ENCODE peak calls at places on chromosomes 6 and 20, in nine cellular contexts. One of them, this sample, is unnamed.

GRCh38 chr6:148342146-148343027 is at the start of gene SASH1:
- DNase-seq in GM23338: peak; percentile 97
- DNase-seq in HepG2: peak; percentile 96
- DNase-seq in CD4-positive, CD25-positive, alpha-beta regulatory T cell: no peak
- DNase-seq in AG04449: no peak
- DNase-seq in adipocyte: peak; percentile 85
- DNase-seq in spleen: peak; percentile 76
- DNase-seq in IMR-90: peak; percentile 77
- DNase-seq in fibroblast of lung: peak; percentile 80
- DNase-seq in this sample: no peak

GRCh38 chr20:51022803-51023616 is at the start of gene KCNG1:
- DNase-seq in IMR-90: peak; percentile 75
- DNase-seq in HepG2: no peak
- DNase-seq in GM23338: peak; percentile 92
- DNase-seq in CD4-positive, CD25-positive, alpha-beta regulatory T cell: no peak
- DNase-seq in spleen: peak; percentile 85
- DNase-seq in adipocyte: peak; percentile 96
- DNase-seq in AG04449: no peak
- DNase-seq in fibroblast of lung: peak; percentile 67
- DNase-seq in this sample: no peak

GRCh38 chr6:151806757-151807512 is 547 bp upstream of the ESR1 start:
- DNase-seq in HepG2: no peak
- DNase-seq in AG04449: no peak
- DNase-seq in IMR-90: no peak
- DNase-seq in CD4-positive, CD25-positive, alpha-beta regulatory T cell: no peak
- DNase-seq in spleen: no peak
- DNase-seq in GM23338: peak; percentile 16
- DNase-seq in adipocyte: no peak
- DNase-seq in fibroblast of lung: no peak
- DNase-seq in this sample: no peak

GRCh38 chr6:139240161-139241010 is 51.4 kb downstream of the TXLNB start:
- DNase-seq in IMR-90: peak; percentile 96
- DNase-seq in GM23338: no peak
- DNase-seq in CD4-positive, CD25-positive, alpha-beta regulatory T cell: no peak
- DNase-seq in AG04449: peak; percentile 78
- DNase-seq in spleen: no peak
- DNase-seq in fibroblast of lung: peak; percentile 97
- DNase-seq in HepG2: no peak
- DNase-seq in adipocyte: peak; percentile 85
- DNase-seq in this sample: no peak

GRCh38 chr20:7294816-7295360 is 527.4 kb downstream of the BMP2 start:
- DNase-seq in spleen: no peak
- DNase-seq in AG04449: no peak
- DNase-seq in fibroblast of lung: no peak
- DNase-seq in GM23338: no peak
- DNase-seq in HepG2: no peak
- DNase-seq in adipocyte: no peak
- DNase-seq in CD4-positive, CD25-positive, alpha-beta regulatory T cell: no peak
- DNase-seq in IMR-90: no peak
- DNase-seq in this sample: no peak

GRCh38 chr20:56698749-56699148 is 69.6 kb downstream of the TFAP2C start:
- DNase-seq in IMR-90: no peak
- DNase-seq in CD4-positive, CD25-positive, alpha-beta regulatory T cell: no peak
- DNase-seq in adipocyte: no peak
- DNase-seq in GM23338: peak; percentile 45
- DNase-seq in AG04449: no peak
- DNase-seq in HepG2: no peak
- DNase-seq in fibroblast of lung: no peak
- DNase-seq in spleen: no peak
- DNase-seq in this sample: no peak

GRCh38 chr20:63150391-63150898 is 65.5 kb downstream of the YTHDF1 start:
- DNase-seq in CD4-positive, CD25-positive, alpha-beta regulatory T cell: no peak
- DNase-seq in spleen: peak; percentile 63
- DNase-seq in fibroblast of lung: no peak
- DNase-seq in adipocyte: no peak
- DNase-seq in IMR-90: no peak
- DNase-seq in HepG2: no peak
- DNase-seq in GM23338: no peak
- DNase-seq in AG04449: no peak
- DNase-seq in this sample: no peak

GRCh38 chr20:1566701-1567100 is 9.2 kb upstream of the SIRPD start:
- DNase-seq in HepG2: peak; percentile 1
- DNase-seq in CD4-positive, CD25-positive, alpha-beta regulatory T cell: no peak
- DNase-seq in adipocyte: no peak
- DNase-seq in AG04449: no peak
- DNase-seq in GM23338: no peak
- DNase-seq in IMR-90: peak; percentile 0
- DNase-seq in spleen: no peak
- DNase-seq in fibroblast of lung: no peak
- DNase-seq in this sample: no peak

GRCh38 chr6:111784423-111784822 is 88.8 kb downstream of the FYN start:
- DNase-seq in adipocyte: no peak
- DNase-seq in CD4-positive, CD25-positive, alpha-beta regulatory T cell: no peak
- DNase-seq in IMR-90: no peak
- DNase-seq in AG04449: no peak
- DNase-seq in fibroblast of lung: peak; percentile 18
- DNase-seq in GM23338: no peak
- DNase-seq in HepG2: no peak
- DNase-seq in spleen: no peak
- DNase-seq in this sample: no peak

GRCh38 chr6:142821860-142822259 is 123.1 kb downstream of the HIVEP2 start:
- DNase-seq in IMR-90: no peak
- DNase-seq in adipocyte: no peak
- DNase-seq in fibroblast of lung: no peak
- DNase-seq in spleen: no peak
- DNase-seq in AG04449: no peak
- DNase-seq in HepG2: no peak
- DNase-seq in CD4-positive, CD25-positive, alpha-beta regulatory T cell: no peak
- DNase-seq in GM23338: no peak
- DNase-seq in this sample: no peak

GRCh38 chr20:45469336-45470261 is at the start of gene WFDC2:
- DNase-seq in AG04449: no peak
- DNase-seq in CD4-positive, CD25-positive, alpha-beta regulatory T cell: no peak
- DNase-seq in adipocyte: no peak
- DNase-seq in HepG2: no peak
- DNase-seq in spleen: no peak
- DNase-seq in GM23338: peak; percentile 82
- DNase-seq in fibroblast of lung: no peak
- DNase-seq in IMR-90: no peak
- DNase-seq in this sample: no peak

GRCh38 chr6:72787521-72788031 is 165.7 kb downstream of the KCNQ5 start:
- DNase-seq in GM23338: peak; percentile 64
- DNase-seq in CD4-positive, CD25-positive, alpha-beta regulatory T cell: no peak
- DNase-seq in fibroblast of lung: peak; percentile 68
- DNase-seq in spleen: no peak
- DNase-seq in HepG2: no peak
- DNase-seq in IMR-90: peak; percentile 78
- DNase-seq in AG04449: no peak
- DNase-seq in adipocyte: peak; percentile 93
- DNase-seq in this sample: no peak

GRCh38 chr6:8277769-8278168 is 157.6 kb downstream of the SLC35B3 start:
- DNase-seq in HepG2: no peak
- DNase-seq in AG04449: no peak
- DNase-seq in spleen: no peak
- DNase-seq in GM23338: peak; percentile 61
- DNase-seq in fibroblast of lung: no peak
- DNase-seq in CD4-positive, CD25-positive, alpha-beta regulatory T cell: no peak
- DNase-seq in IMR-90: no peak
- DNase-seq in adipocyte: no peak
- DNase-seq in this sample: no peak

GRCh38 chr6:43456737-43457126 is 1.4 kb upstream of the DLK2 start:
- DNase-seq in spleen: no peak
- DNase-seq in CD4-positive, CD25-positive, alpha-beta regulatory T cell: no peak
- DNase-seq in GM23338: peak; percentile 17
- DNase-seq in IMR-90: no peak
- DNase-seq in fibroblast of lung: no peak
- DNase-seq in adipocyte: no peak
- DNase-seq in AG04449: no peak
- DNase-seq in HepG2: no peak
- DNase-seq in this sample: no peak
- H3K4me3 ChIP-seq in spleen: no peak overlapping the region
- H3K4me3 ChIP-seq in CD4-positive, CD25-positive, alpha-beta regulatory T cell: no peak overlapping the region
- H3K4me3 ChIP-seq in GM23338: no peak overlapping the region
- H3K4me3 ChIP-seq in IMR-90: no peak overlapping the region
- H3K4me3 ChIP-seq in fibroblast of lung: no peak overlapping the region
- H3K4me3 ChIP-seq in adipocyte: no peak overlapping the region
- H3K4me3 ChIP-seq in AG04449: no peak overlapping the region
- H3K4me3 ChIP-seq in HepG2: peak overlapping the region; percentile 43
- H3K4me3 ChIP-seq in this sample: no peak overlapping the region

GRCh38 chr6:31465718-31466117 is 32.2 kb upstream of the MICB start:
- DNase-seq in CD4-positive, CD25-positive, alpha-beta regulatory T cell: no peak
- DNase-seq in IMR-90: no peak
- DNase-seq in fibroblast of lung: no peak
- DNase-seq in spleen: no peak
- DNase-seq in GM23338: no peak
- DNase-seq in adipocyte: no peak
- DNase-seq in HepG2: no peak
- DNase-seq in AG04449: no peak
- DNase-seq in this sample: no peak
- H3K4me3 ChIP-seq in CD4-positive, CD25-positive, alpha-beta regulatory T cell: peak overlapping the region; percentile 99
- H3K4me3 ChIP-seq in IMR-90: no peak overlapping the region
- H3K4me3 ChIP-seq in fibroblast of lung: no peak overlapping the region
- H3K4me3 ChIP-seq in spleen: peak overlapping the region; percentile 84
- H3K4me3 ChIP-seq in GM23338: no peak overlapping the region
- H3K4me3 ChIP-seq in adipocyte: no peak overlapping the region
- H3K4me3 ChIP-seq in HepG2: no peak overlapping the region
- H3K4me3 ChIP-seq in AG04449: no peak overlapping the region
- H3K4me3 ChIP-seq in this sample: no peak overlapping the region

DNA sequence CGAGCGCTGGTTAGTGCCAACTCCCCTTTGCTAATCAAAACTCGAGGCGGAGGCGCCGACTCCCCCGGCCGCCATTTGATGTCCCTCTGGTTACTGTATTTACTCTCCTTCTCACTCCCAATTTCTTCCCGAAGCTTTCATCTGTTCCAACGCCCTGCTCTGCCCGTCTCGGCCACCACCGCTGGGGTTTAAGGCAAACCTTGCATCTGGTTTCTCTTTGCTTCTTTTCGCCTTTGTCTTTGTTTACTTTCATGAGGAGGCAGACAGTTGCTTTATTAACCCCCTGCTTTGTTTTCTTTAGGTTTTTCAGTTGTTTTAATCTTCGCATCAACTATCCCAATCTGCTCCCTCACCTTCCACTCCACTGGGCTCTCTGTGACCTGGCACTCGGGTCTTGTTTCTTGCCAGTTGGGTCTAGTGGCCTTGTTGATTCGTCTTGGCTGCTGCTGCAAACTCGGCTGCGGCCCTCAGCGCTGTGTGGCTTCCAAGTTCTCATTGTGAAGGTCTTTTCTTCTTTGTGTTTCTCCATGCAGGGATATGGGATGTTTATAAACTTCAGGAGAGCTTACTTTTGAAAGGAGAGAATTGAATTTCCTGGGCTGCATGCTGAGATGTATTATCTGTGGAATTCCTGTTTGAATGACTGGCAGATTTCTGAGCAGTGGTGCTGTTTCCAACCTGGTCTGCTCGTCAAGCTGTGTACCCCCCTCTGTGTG is 155.1 kb downstream of the CDC5L start:
- DNase-seq in AG04449: no peak
- DNase-seq in HepG2: no peak
- DNase-seq in GM23338: peak; percentile 37
- DNase-seq in spleen: no peak
- DNase-seq in adipocyte: peak; percentile 40
- DNase-seq in fibroblast of lung: no peak
- DNase-seq in IMR-90: no peak
- DNase-seq in CD4-positive, CD25-positive, alpha-beta regulatory T cell: no peak
- DNase-seq in this sample: no peak
- H3K4me3 ChIP-seq in AG04449: peak overlapping the region; percentile 15
- H3K4me3 ChIP-seq in HepG2: no peak overlapping the region
- H3K4me3 ChIP-seq in GM23338: peak overlapping the region; percentile 16
- H3K4me3 ChIP-seq in spleen: no peak overlapping the region
- H3K4me3 ChIP-seq in adipocyte: peak overlapping the region; percentile 56
- H3K4me3 ChIP-seq in fibroblast of lung: peak overlapping the region; percentile 7
- H3K4me3 ChIP-seq in IMR-90: no peak overlapping the region
- H3K4me3 ChIP-seq in CD4-positive, CD25-positive, alpha-beta regulatory T cell: no peak overlapping the region
- H3K4me3 ChIP-seq in this sample: peak overlapping the region; percentile 30

DNA sequence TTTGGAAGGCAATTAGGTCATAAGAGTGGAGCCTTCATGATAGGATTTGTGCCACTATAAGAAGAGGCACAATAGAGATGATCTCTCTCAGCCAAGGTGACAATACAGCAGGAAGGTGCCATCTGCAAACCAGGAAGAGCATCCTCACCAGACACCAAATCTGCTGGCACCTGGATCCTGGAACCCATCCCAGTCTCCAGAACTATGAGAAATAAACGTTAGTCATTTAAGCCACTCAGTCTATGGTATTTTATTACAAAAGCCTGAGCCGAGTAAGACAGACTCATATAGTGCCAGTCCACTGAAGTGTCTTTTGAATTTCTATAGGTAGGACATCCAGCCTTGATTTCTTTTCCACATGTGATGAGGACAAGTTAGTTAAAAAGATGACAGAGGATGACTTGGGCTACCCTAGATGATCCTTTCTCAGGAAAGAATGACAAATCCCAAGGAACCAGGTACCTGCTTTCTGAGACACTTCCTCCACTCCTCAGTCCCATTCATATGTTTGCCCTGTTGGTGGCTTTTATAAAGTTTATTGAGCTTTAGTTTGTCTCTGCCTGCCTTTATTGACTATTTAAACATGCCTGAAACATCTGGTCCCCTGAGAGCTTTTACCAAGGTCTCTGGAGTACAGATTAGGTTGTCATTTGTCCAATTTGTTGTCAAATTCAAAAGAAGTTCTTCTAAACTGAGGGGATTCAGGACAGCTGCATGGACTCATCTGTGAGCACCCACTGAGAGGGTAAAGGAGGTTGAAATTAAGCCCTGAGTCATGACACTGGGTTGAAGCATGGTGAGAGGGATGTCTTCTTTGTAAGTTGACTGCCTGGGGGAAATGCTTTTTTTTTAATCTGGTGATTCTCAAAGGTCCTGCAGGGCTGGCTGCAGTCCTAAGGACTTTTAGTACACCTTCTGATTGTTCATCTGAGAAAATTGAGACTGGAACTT is 165.0 kb upstream of the PLCB4 start:
- DNase-seq in GM23338: no peak
- DNase-seq in IMR-90: no peak
- DNase-seq in spleen: no peak
- DNase-seq in adipocyte: no peak
- DNase-seq in HepG2: no peak
- DNase-seq in fibroblast of lung: no peak
- DNase-seq in CD4-positive, CD25-positive, alpha-beta regulatory T cell: no peak
- DNase-seq in AG04449: no peak
- DNase-seq in this sample: no peak
- H3K4me3 ChIP-seq in GM23338: no peak overlapping the region
- H3K4me3 ChIP-seq in IMR-90: no peak overlapping the region
- H3K4me3 ChIP-seq in spleen: no peak overlapping the region
- H3K4me3 ChIP-seq in adipocyte: no peak overlapping the region
- H3K4me3 ChIP-seq in HepG2: no peak overlapping the region
- H3K4me3 ChIP-seq in fibroblast of lung: no peak overlapping the region
- H3K4me3 ChIP-seq in CD4-positive, CD25-positive, alpha-beta regulatory T cell: no peak overlapping the region
- H3K4me3 ChIP-seq in AG04449: no peak overlapping the region
- H3K4me3 ChIP-seq in this sample: no peak overlapping the region

GRCh38 chr6:77650098-77650663 is 2.7 kb upstream of the MEI4 start:
- DNase-seq in GM23338: peak; percentile 96
- DNase-seq in AG04449: no peak
- DNase-seq in spleen: peak; percentile 79
- DNase-seq in CD4-positive, CD25-positive, alpha-beta regulatory T cell: no peak
- DNase-seq in fibroblast of lung: no peak
- DNase-seq in HepG2: no peak
- DNase-seq in adipocyte: no peak
- DNase-seq in IMR-90: no peak
- DNase-seq in this sample: no peak
- H3K4me3 ChIP-seq in GM23338: peak overlapping the region; percentile 53
- H3K4me3 ChIP-seq in AG04449: no peak overlapping the region
- H3K4me3 ChIP-seq in spleen: peak overlapping the region; percentile 26
- H3K4me3 ChIP-seq in CD4-positive, CD25-positive, alpha-beta regulatory T cell: no peak overlapping the region
- H3K4me3 ChIP-seq in fibroblast of lung: no peak overlapping the region
- H3K4me3 ChIP-seq in HepG2: no peak overlapping the region
- H3K4me3 ChIP-seq in adipocyte: no peak overlapping the region
- H3K4me3 ChIP-seq in IMR-90: no peak overlapping the region
- H3K4me3 ChIP-seq in this sample: peak overlapping the region; percentile 60